ENCODE peak calls at places on chromosomes 12 and 14, in four cellular contexts. One of them, this sample, is unnamed.

GRCh38 chr14:75459791-75460190 is 32.0 kb downstream of the JDP2 start:
- DNase-seq in HepG2: no peak
- DNase-seq in K562: no peak
- DNase-seq in H1: no peak
- DNase-seq in this sample: no peak

GRCh38 chr12:6563448-6564050 is 4.5 kb downstream of the NOP2 start:
- DNase-seq in HepG2: peak; percentile 54
- DNase-seq in K562: peak; percentile 58
- DNase-seq in H1: peak; percentile 89
- DNase-seq in this sample: no peak

GRCh38 chr12:107318804-107319535 is 225.6 kb upstream of the CRY1 start:
- DNase-seq in HepG2: no peak
- DNase-seq in K562: no peak
- DNase-seq in H1: peak; percentile 75
- DNase-seq in this sample: no peak

GRCh38 chr14:67269338-67270060 is 28.3 kb downstream of the PALS1 start:
- DNase-seq in HepG2: no peak
- DNase-seq in K562: no peak
- DNase-seq in H1: no peak
- DNase-seq in this sample: no peak

GRCh38 chr12:94200069-94200468 is 51.7 kb downstream of the PLXNC1 start:
- DNase-seq in HepG2: peak; percentile 76
- DNase-seq in K562: no peak
- DNase-seq in H1: no peak
- DNase-seq in this sample: no peak

GRCh38 chr12:3149505-3150307 is 72.5 kb downstream of the TSPAN9 start:
- DNase-seq in HepG2: no peak
- DNase-seq in K562: no peak
- DNase-seq in H1: no peak
- DNase-seq in this sample: no peak

GRCh38 chr12:104623920-104624319 is 167.2 kb downstream of the CHST11 start:
- DNase-seq in HepG2: no peak
- DNase-seq in K562: no peak
- DNase-seq in H1: no peak
- DNase-seq in this sample: no peak

GRCh38 chr12:76346798-76347420 is 1.3 kb downstream of the BBS10 start:
- DNase-seq in HepG2: peak; percentile 50
- DNase-seq in K562: peak; percentile 32
- DNase-seq in H1: no peak
- DNase-seq in this sample: no peak

GRCh38 chr12:21697829-21698630 is 40.4 kb upstream of the LDHB start:
- DNase-seq in HepG2: peak; percentile 7
- DNase-seq in K562: no peak
- DNase-seq in H1: no peak
- DNase-seq in this sample: peak; percentile 31

GRCh38 chr12:125198647-125199046 is 133.4 kb downstream of the AACS start:
- DNase-seq in HepG2: no peak
- DNase-seq in K562: no peak
- DNase-seq in H1: peak; percentile 46
- DNase-seq in this sample: no peak

GRCh38 chr12:69154585-69155363 is 84.6 kb upstream of the CPSF6 start:
- DNase-seq in HepG2: peak; percentile 60
- DNase-seq in K562: peak; percentile 64
- DNase-seq in H1: peak; percentile 81
- DNase-seq in this sample: peak; percentile 64

GRCh38 chr12:48717252-48717695 is 767 bp upstream of the CCNT1 start:
- DNase-seq in HepG2: no peak
- DNase-seq in K562: no peak
- DNase-seq in H1: no peak
- DNase-seq in this sample: no peak

GRCh38 chr14:52926994-52927393 is 23.9 kb downstream of the FERMT2 start:
- DNase-seq in HepG2: peak; percentile 45
- DNase-seq in K562: no peak
- DNase-seq in H1: no peak
- DNase-seq in this sample: no peak

GRCh38 chr14:33936391-33936790 is 14.5 kb downstream of the EGLN3 start:
- DNase-seq in HepG2: no peak
- DNase-seq in K562: no peak
- DNase-seq in H1: no peak
- DNase-seq in this sample: no peak

GRCh38 chr14:61322799-61323290 is 1.5 kb downstream of the PRKCH start:
- DNase-seq in HepG2: no peak
- DNase-seq in K562: no peak
- DNase-seq in H1: no peak
- DNase-seq in this sample: peak; percentile 66

GRCh38 chr12:58296818-58297217 is 355.5 kb downstream of the ATP23 start:
- DNase-seq in HepG2: no peak
- DNase-seq in K562: no peak
- DNase-seq in H1: no peak
- DNase-seq in this sample: no peak

GRCh38 chr14:99808515-99808914 is 15.3 kb downstream of the EML1 start:
- DNase-seq in HepG2: no peak
- DNase-seq in K562: no peak
- DNase-seq in H1: no peak
- DNase-seq in this sample: no peak

GRCh38 chr14:99654235-99655000 is 9.5 kb downstream of the HHIPL1 start:
- DNase-seq in HepG2: no peak
- DNase-seq in K562: no peak
- DNase-seq in H1: no peak
- DNase-seq in this sample: no peak

GRCh38 chr12:129372876-129373275 is 519.6 kb downstream of the GLT1D1 start:
- DNase-seq in HepG2: no peak
- DNase-seq in K562: no peak
- DNase-seq in H1: no peak
- DNase-seq in this sample: no peak
- TF ChIP-seq FOSL1 in HepG2: no peak
- TF ChIP-seq FOSL1 in K562: no peak
- TF ChIP-seq FOSL1 in H1: no peak
- TF ChIP-seq FOSL1 in this sample: no peak

GRCh38 chr12:59429766-59430165 is 166.1 kb upstream of the SLC16A7 start:
- DNase-seq in HepG2: no peak
- DNase-seq in K562: no peak
- DNase-seq in H1: no peak
- DNase-seq in this sample: no peak

GRCh38 chr12:59425798-59426197 is 170.0 kb upstream of the SLC16A7 start:
- DNase-seq in HepG2: no peak
- DNase-seq in K562: no peak
- DNase-seq in H1: no peak
- DNase-seq in this sample: no peak

GRCh38 chr12:59432057-59432456 is 163.8 kb upstream of the SLC16A7 start:
- DNase-seq in HepG2: no peak
- DNase-seq in K562: no peak
- DNase-seq in H1: no peak
- DNase-seq in this sample: no peak

GRCh38 chr12:59431266-59431665 is 164.6 kb upstream of the SLC16A7 start:
- DNase-seq in HepG2: no peak
- DNase-seq in K562: no peak
- DNase-seq in H1: no peak
- DNase-seq in this sample: no peak
- TF ChIP-seq CTCF in HepG2: no peak
- TF ChIP-seq CTCF in K562: no peak
- TF ChIP-seq CTCF in H1: no peak
- TF ChIP-seq CTCF in this sample: peak; percentile 16

GRCh38 chr14:105843444-105844046 is 317.2 kb downstream of the TMEM121 start:
- DNase-seq in HepG2: no peak
- DNase-seq in K562: no peak
- DNase-seq in H1: no peak
- DNase-seq in this sample: no peak
- TF ChIP-seq FOSL1 in HepG2: no peak
- TF ChIP-seq FOSL1 in K562: no peak
- TF ChIP-seq FOSL1 in H1: no peak
- TF ChIP-seq FOSL1 in this sample: no peak

GRCh38 chr12:51590347-51591019 is 550 bp upstream of the SCN8A start:
- DNase-seq in HepG2: peak; percentile 62
- DNase-seq in K562: peak; percentile 87
- DNase-seq in H1: peak; percentile 91
- DNase-seq in this sample: peak; percentile 51
- TF ChIP-seq CTCF in HepG2: peak; percentile 68
- TF ChIP-seq CTCF in K562: peak; percentile 66
- TF ChIP-seq CTCF in H1: peak; percentile 69
- TF ChIP-seq CTCF in this sample: peak; percentile 37